ENCODE peak calls at places on chromosomes 5 and 9, in four cellular contexts. One of them, this sample, is unnamed.

GRCh38 chr5:14870347-14871083 is 1.1 kb downstream of the ANKH start:
- DNase-seq in keratinocyte: no peak
- DNase-seq in kidney: peak; percentile 77
- DNase-seq in PC-3: peak; percentile 19
- DNase-seq in this sample: no peak

GRCh38 chr5:128201065-128201926 is 117.7 kb downstream of the SLC12A2 start:
- DNase-seq in keratinocyte: no peak
- DNase-seq in kidney: peak; percentile 89
- DNase-seq in PC-3: peak; percentile 87
- DNase-seq in this sample: peak; percentile 98

GRCh38 chr5:32153723-32154122 is 20.4 kb downstream of the GOLPH3 start:
- DNase-seq in keratinocyte: no peak
- DNase-seq in kidney: no peak
- DNase-seq in PC-3: no peak
- DNase-seq in this sample: no peak

GRCh38 chr9:127174386-127175318 is 52.2 kb upstream of the ANGPTL2 start:
- DNase-seq in keratinocyte: no peak
- DNase-seq in kidney: peak; percentile 43
- DNase-seq in PC-3: no peak
- DNase-seq in this sample: peak; percentile 27

GRCh38 chr9:79969383-79969782 is 397.6 kb downstream of the TLE4 start:
- DNase-seq in keratinocyte: no peak
- DNase-seq in kidney: no peak
- DNase-seq in PC-3: no peak
- DNase-seq in this sample: no peak

GRCh38 chr5:169788168-169788567 is 151.1 kb downstream of the DOCK2 start:
- DNase-seq in keratinocyte: peak; percentile 5
- DNase-seq in kidney: no peak
- DNase-seq in PC-3: peak; percentile 75
- DNase-seq in this sample: no peak

GRCh38 chr5:72301557-72301956 is 18.5 kb downstream of the MRPS27 start:
- DNase-seq in keratinocyte: no peak
- DNase-seq in kidney: no peak
- DNase-seq in PC-3: no peak
- DNase-seq in this sample: no peak

GRCh38 chr9:134942421-134943119 is 24.9 kb upstream of the FCN1 start:
- DNase-seq in keratinocyte: no peak
- DNase-seq in kidney: no peak
- DNase-seq in PC-3: no peak
- DNase-seq in this sample: no peak

GRCh38 chr5:92775711-92776615 is 805.1 kb downstream of the NR2F1-AS1 start:
- DNase-seq in keratinocyte: no peak
- DNase-seq in kidney: no peak
- DNase-seq in PC-3: peak; percentile 71
- DNase-seq in this sample: peak; percentile 68

GRCh38 chr5:150001660-150002493 is 1.3 kb downstream of the HMGXB3 start:
- DNase-seq in keratinocyte: no peak
- DNase-seq in kidney: no peak
- DNase-seq in PC-3: peak; percentile 84
- DNase-seq in this sample: peak; percentile 80

GRCh38 chr5:72428664-72429063 is 78.5 kb downstream of the ZNF366 start:
- DNase-seq in keratinocyte: no peak
- DNase-seq in kidney: no peak
- DNase-seq in PC-3: no peak
- DNase-seq in this sample: no peak

GRCh38 chr5:135393691-135394090 is 5.3 kb downstream of the MACROH2A1 start:
- DNase-seq in keratinocyte: no peak
- DNase-seq in kidney: no peak
- DNase-seq in PC-3: no peak
- DNase-seq in this sample: no peak

GRCh38 chr9:96674914-96675538 is 19.9 kb upstream of the PRXL2C start:
- DNase-seq in keratinocyte: no peak
- DNase-seq in kidney: no peak
- DNase-seq in PC-3: peak; percentile 71
- DNase-seq in this sample: no peak

GRCh38 chr9:77163889-77164288 is 13.4 kb upstream of the VPS13A start:
- DNase-seq in keratinocyte: no peak
- DNase-seq in kidney: no peak
- DNase-seq in PC-3: no peak
- DNase-seq in this sample: no peak

GRCh38 chr5:66587771-66588170 is 8.4 kb upstream of the MAST4 start:
- DNase-seq in keratinocyte: no peak
- DNase-seq in kidney: no peak
- DNase-seq in PC-3: no peak
- DNase-seq in this sample: no peak

GRCh38 chr5:150278916-150279315 is 10.7 kb downstream of the CAMK2A start:
- DNase-seq in keratinocyte: no peak
- DNase-seq in kidney: no peak
- DNase-seq in PC-3: peak; percentile 41
- DNase-seq in this sample: no peak

DNA sequence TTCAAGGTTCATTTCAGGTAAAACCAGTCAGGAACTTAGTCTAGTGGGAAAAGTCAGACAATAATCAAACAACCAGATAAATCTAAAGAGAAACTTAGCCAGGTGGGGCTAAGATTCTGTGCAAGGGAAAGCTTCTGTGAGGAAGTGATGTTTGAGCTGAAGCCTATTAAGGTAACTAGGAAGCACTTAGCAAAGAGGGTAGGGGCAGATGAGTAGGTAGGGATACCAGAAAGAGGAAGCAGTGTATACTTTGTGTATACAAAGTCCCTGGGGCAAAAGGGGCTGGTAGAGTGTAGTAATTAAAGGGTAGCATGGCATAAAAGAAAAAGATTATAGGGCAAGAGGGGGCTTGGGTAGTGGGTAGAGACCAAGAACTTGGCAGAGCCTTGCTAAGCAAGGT is 3.6 kb upstream of the SPATA24 start:
- DNase-seq in keratinocyte: no peak
- DNase-seq in kidney: no peak
- DNase-seq in PC-3: no peak
- DNase-seq in this sample: no peak
- H3K9ac ChIP-seq in keratinocyte: no peak overlapping the region
- H3K9ac ChIP-seq in kidney: no peak overlapping the region
- H3K9ac ChIP-seq in PC-3: no peak overlapping the region
- H3K9ac ChIP-seq in this sample: no peak overlapping the region

DNA sequence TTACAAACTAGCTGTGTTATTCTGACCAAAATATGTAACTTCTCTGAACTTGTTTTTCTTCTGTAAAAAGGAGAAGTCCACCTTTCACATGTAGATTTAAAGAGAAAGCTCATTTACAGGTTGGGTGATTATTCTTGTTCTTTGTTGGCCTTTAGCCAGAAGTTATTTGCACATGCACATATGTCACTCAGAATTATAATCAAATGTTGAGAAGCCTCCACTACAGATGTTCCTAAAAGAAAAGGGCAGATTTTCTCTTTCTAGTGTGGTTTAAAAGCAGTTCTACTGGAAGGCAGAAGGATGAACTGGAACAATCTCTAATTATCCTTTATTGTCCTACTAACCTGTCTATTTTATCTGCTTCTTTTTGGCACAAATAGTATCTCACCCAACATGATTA is 209.8 kb upstream of the ELAVL2 start:
- DNase-seq in keratinocyte: no peak
- DNase-seq in kidney: no peak
- DNase-seq in PC-3: no peak
- DNase-seq in this sample: no peak
- H3K4me3 ChIP-seq in keratinocyte: no peak overlapping the region
- H3K4me3 ChIP-seq in kidney: no peak overlapping the region
- H3K4me3 ChIP-seq in PC-3: no peak overlapping the region
- H3K4me3 ChIP-seq in this sample: no peak overlapping the region

DNA sequence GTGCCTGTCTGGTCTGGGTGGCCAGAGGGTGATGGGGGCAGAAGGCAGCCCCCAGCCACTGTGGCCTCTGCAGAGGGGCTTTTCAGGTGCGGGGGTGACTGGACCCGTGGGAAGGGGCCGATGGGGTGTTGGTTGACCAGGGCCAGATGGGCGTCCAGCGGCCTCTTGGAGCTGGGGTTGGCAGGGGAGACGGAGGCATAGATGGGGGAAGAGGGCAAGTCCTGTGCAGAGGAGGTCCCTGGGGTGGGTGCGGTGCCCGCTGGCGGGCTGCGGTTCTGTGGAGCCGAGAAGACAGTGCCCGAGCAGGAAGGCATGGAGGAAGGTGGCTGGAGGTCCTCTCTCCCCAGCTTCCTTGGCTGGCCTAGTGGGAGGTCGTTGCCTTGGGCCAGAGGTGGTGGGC is 18.7 kb upstream of the AKNA start:
- DNase-seq in keratinocyte: no peak
- DNase-seq in kidney: no peak
- DNase-seq in PC-3: no peak
- DNase-seq in this sample: no peak
- H3K9ac ChIP-seq in keratinocyte: no peak overlapping the region
- H3K9ac ChIP-seq in kidney: no peak overlapping the region
- H3K9ac ChIP-seq in PC-3: no peak overlapping the region
- H3K9ac ChIP-seq in this sample: no peak overlapping the region

DNA sequence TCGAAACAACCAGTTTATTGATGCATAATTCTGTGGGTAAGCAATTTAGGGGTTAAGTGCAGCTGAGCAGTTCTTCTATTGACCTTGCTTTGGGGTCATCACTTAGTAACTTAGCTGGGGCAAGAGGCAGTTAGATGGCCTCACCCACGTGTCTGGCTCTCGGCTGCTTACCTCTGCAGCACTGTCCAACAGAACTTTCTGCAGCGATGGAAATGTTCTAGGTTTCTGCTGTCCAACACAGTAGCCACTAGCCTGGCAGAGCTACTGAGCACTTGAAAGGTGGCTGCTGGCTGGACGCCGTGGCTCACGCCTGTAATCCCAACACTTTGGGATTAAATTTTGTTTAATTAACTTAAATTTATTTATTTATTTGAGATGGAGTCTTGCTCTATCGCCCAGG is 13.1 kb upstream of the URM1 start:
- DNase-seq in keratinocyte: no peak
- DNase-seq in kidney: no peak
- DNase-seq in PC-3: no peak
- DNase-seq in this sample: no peak
- H3K4me3 ChIP-seq in keratinocyte: no peak overlapping the region
- H3K4me3 ChIP-seq in kidney: no peak overlapping the region
- H3K4me3 ChIP-seq in PC-3: no peak overlapping the region
- H3K4me3 ChIP-seq in this sample: no peak overlapping the region

DNA sequence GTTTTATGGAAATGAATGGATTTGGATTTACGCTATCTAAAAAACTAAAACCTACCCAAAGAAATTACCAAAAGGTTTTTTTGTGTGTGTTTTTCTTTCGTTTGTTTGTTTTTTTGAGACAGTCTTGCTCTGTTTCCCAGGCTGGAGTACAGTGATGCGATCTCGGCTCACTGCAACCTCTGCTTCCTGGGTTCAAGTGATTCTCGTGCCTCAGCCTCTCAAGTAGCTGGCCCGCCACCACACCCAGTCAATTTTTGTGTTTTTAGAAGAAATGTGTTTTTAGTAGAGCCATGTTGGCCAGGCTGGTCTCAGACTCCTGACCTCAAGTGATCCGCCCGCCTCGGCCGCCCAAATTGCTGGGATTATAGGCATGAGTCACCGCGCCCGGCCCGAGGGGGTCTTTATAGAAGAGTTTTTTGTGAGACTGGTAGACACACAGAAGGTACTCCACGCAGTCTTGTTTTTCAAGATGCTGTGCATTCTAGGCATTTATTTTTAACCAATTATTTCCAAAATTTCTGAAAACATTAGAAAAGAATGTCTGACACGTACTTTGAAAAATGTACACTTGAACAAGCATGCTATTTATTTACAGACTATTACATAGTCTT is 75.7 kb downstream of the NR6A1 start:
- DNase-seq in keratinocyte: no peak
- DNase-seq in kidney: peak; percentile 48
- DNase-seq in PC-3: no peak
- DNase-seq in this sample: no peak
- H3K9ac ChIP-seq in keratinocyte: no peak overlapping the region
- H3K9ac ChIP-seq in kidney: no peak overlapping the region
- H3K9ac ChIP-seq in PC-3: no peak overlapping the region
- H3K9ac ChIP-seq in this sample: no peak overlapping the region

GRCh38 chr9:117169089-117169488 is 245.8 kb downstream of the ASTN2 start:
- DNase-seq in keratinocyte: no peak
- DNase-seq in kidney: no peak
- DNase-seq in PC-3: no peak
- DNase-seq in this sample: no peak
- H3K4me3 ChIP-seq in keratinocyte: no peak overlapping the region
- H3K4me3 ChIP-seq in kidney: no peak overlapping the region
- H3K4me3 ChIP-seq in PC-3: no peak overlapping the region
- H3K4me3 ChIP-seq in this sample: no peak overlapping the region

GRCh38 chr5:38466444-38467189 is 89.8 kb downstream of the LIFR start:
- DNase-seq in keratinocyte: no peak
- DNase-seq in kidney: peak; percentile 96
- DNase-seq in PC-3: no peak
- DNase-seq in this sample: no peak
- H3K9ac ChIP-seq in keratinocyte: no peak overlapping the region
- H3K9ac ChIP-seq in kidney: peak overlapping the region; percentile 49
- H3K9ac ChIP-seq in PC-3: no peak overlapping the region
- H3K9ac ChIP-seq in this sample: no peak overlapping the region

GRCh38 chr5:168777651-168778050 is 198.5 kb upstream of the PANK3 start:
- DNase-seq in keratinocyte: no peak
- DNase-seq in kidney: no peak
- DNase-seq in PC-3: no peak
- DNase-seq in this sample: no peak

GRCh38 chr5:168778536-168778935 is 199.4 kb upstream of the PANK3 start:
- DNase-seq in keratinocyte: no peak
- DNase-seq in kidney: no peak
- DNase-seq in PC-3: no peak
- DNase-seq in this sample: no peak

GRCh38 chr5:168779333-168779732 is 200.2 kb upstream of the PANK3 start:
- DNase-seq in keratinocyte: no peak
- DNase-seq in kidney: no peak
- DNase-seq in PC-3: no peak
- DNase-seq in this sample: no peak

GRCh38 chr5:168782172-168782571 is 203.0 kb upstream of the PANK3 start:
- DNase-seq in keratinocyte: no peak
- DNase-seq in kidney: no peak
- DNase-seq in PC-3: no peak
- DNase-seq in this sample: peak; percentile 58

GRCh38 chr5:168780888-168781287 is 201.7 kb upstream of the PANK3 start:
- DNase-seq in keratinocyte: no peak
- DNase-seq in kidney: no peak
- DNase-seq in PC-3: no peak
- DNase-seq in this sample: peak; percentile 56
- H3K4me3 ChIP-seq in keratinocyte: no peak overlapping the region
- H3K4me3 ChIP-seq in kidney: no peak overlapping the region
- H3K4me3 ChIP-seq in PC-3: no peak overlapping the region
- H3K4me3 ChIP-seq in this sample: no peak overlapping the region

DNA sequence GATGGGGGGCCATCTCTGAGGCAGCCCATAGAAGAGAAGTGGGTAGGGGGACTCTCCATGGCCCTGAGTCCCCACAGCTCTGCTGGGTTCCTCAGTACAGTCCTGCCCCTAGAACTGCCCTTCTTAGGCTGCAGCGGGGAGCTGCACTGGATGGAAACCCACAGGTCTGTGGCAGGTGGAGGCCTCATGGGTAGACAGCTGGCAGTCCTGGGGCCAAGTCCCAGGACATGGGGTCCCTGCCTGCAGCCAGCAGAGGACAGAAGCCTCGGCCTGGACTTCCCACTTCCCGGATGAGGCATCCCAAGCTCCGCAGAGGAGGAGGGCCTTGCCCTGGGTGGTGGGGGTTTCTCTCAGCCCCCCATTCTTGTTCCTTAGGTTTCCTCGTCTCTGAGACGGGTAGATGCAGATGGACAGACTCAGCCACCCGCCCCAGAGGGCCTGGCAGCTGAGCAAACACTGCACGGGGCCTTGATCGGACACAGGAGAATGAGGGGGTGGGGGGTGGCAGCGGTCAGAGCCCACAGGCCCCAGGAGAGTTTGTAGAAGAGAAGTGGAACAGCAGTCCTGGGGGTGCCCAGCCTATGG is 153.8 kb downstream of the C9orf50 start:
- DNase-seq in keratinocyte: no peak
- DNase-seq in kidney: no peak
- DNase-seq in PC-3: no peak
- DNase-seq in this sample: no peak
- H3K9ac ChIP-seq in keratinocyte: no peak overlapping the region
- H3K9ac ChIP-seq in kidney: no peak overlapping the region
- H3K9ac ChIP-seq in PC-3: no peak overlapping the region
- H3K9ac ChIP-seq in this sample: no peak overlapping the region

This sample was measured in endodermal cell.